ENCODE peak calls at places on chromosomes 2 and 18, in eight cellular contexts. Y is IMR-90, H is fibroblast of lung, X is thoracic aorta, G is cardiac muscle cell, Q is Panc1, W is right atrium auricular region, K is transverse colon. E is an unnamed sample.

GRCh38 chr2:54394392-54394791 is 61.7 kb upstream of the SPTBN1 start:
- DNase-seq in Y (no peak), H (no peak), X (no peak), G (no peak), Q (no peak), W (no peak), K (no peak), E (no peak)

GRCh38 chr2:108169982-108170625 is 69.7 kb upstream of the SULT1C3 start:
- DNase-seq in Y (peak), H (peak), X (no peak), G (peak), Q (no peak), W (no peak), K (no peak), E (no peak)

GRCh38 chr18:42041793-42042192 is 86.8 kb downstream of the PIK3C3 start:
- DNase-seq in Y (no peak), H (no peak), X (no peak), G (no peak), Q (no peak), W (no peak), K (no peak), E (no peak)

GRCh38 chr18:68660355-68661183 is 54.3 kb downstream of the TMX3 start:
- DNase-seq in Y (peak), H (peak), X (no peak), G (peak), Q (peak), W (no peak), K (no peak), E (no peak)

GRCh38 chr2:119476301-119477117 is 44.9 kb downstream of the TMEM37 start:
- DNase-seq in Y (peak), H (peak), X (no peak), G (peak), Q (peak), W (peak), K (peak), E (peak)

GRCh38 chr2:30412392-30413321 is 34.4 kb upstream of the LCLAT1 start:
- DNase-seq in Y (peak), H (peak), X (no peak), G (peak), Q (no peak), W (no peak), K (peak), E (no peak)

GRCh38 chr18:4586729-4587128 is 131.6 kb upstream of the DLGAP1 start:
- DNase-seq in Y (no peak), H (no peak), X (no peak), G (no peak), Q (no peak), W (no peak), K (no peak), E (no peak)

GRCh38 chr2:42057902-42058450 is 10.2 kb downstream of the PKDCC start:
- DNase-seq in Y (no peak), H (no peak), X (no peak), G (no peak), Q (no peak), W (no peak), K (no peak), E (no peak)

GRCh38 chr2:131034122-131035051 is 58.9 kb downstream of the FAM168B start:
- DNase-seq in Y (peak), H (peak), X (no peak), G (peak), Q (no peak), W (peak), K (no peak), E (no peak)

GRCh38 chr2:187001248-187001647 is 152.3 kb upstream of the ZSWIM2 start:
- DNase-seq in Y (no peak), H (no peak), X (no peak), G (no peak), Q (no peak), W (no peak), K (no peak), E (no peak)

GRCh38 chr18:13371689-13372404 is 153.3 kb downstream of the LDLRAD4 start:
- DNase-seq in Y (no peak), H (no peak), X (no peak), G (no peak), Q (no peak), W (peak), K (peak), E (no peak)

GRCh38 chr2:189179607-189179979 is at the start of gene COL5A2:
- DNase-seq in Y (peak), H (peak), X (peak), G (peak), Q (no peak), W (peak), K (peak), E (peak)

GRCh38 chr18:49953416-49953815 is 140.1 kb upstream of the ACAA2 start:
- DNase-seq in Y (no peak), H (no peak), X (no peak), G (no peak), Q (no peak), W (no peak), K (no peak), E (no peak)

GRCh38 chr2:220356076-220356475 is 728.6 kb downstream of the SLC4A3 start:
- DNase-seq in Y (peak), H (peak), X (no peak), G (no peak), Q (no peak), W (no peak), K (no peak), E (no peak)

GRCh38 chr2:60353406-60353800 is 200.1 kb downstream of the BCL11A start:
- DNase-seq in Y (no peak), H (no peak), X (no peak), G (no peak), Q (no peak), W (no peak), K (peak), E (no peak)

GRCh38 chr18:26089247-26090129 is 925 bp downstream of the SS18 start:
- DNase-seq in Y (peak), H (peak), X (no peak), G (peak), Q (no peak), W (no peak), K (no peak), E (peak)

DNA sequence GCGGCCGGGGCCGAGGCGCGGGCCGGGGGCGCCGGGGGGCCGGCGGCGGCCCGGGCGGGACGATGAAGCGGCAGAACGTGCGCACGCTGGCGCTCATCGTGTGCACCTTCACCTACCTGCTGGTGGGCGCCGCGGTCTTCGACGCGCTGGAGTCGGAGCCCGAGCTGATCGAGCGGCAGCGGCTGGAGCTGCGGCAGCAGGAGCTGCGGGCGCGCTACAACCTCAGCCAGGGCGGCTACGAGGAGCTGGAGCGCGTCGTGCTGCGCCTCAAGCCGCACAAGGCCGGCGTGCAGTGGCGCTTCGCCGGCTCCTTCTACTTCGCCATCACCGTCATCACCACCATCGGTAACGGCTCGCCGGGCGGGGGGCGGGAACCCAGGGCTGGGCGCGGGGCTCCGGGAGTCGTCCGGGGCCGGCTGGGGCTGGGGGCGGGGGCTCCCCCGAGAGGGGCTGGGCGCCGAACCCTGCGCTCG is 328 bp downstream of the KCNK3 start:
- DNase-seq in Y (peak), H (peak), X (no peak), G (peak), Q (no peak), W (no peak), K (no peak), E (no peak)
- TF ChIP-seq CTCF in Y (no peak), H (no peak), X (no peak), G (no peak), Q (no peak), W (no peak), K (no peak), E (no peak)

GRCh38 chr2:20062615-20063545 is 11.5 kb upstream of the LAPTM4A start:
- DNase-seq in Y (peak), H (peak), X (peak), G (peak), Q (no peak), W (no peak), K (no peak), E (peak)
- H3K27ac ChIP-seq in Y (peak), H (peak), X (peak), G (no peak), Q (no peak), W (peak), K (peak), E (peak)

GRCh38 chr18:77061291-77061945 is 71.2 kb downstream of the MBP start:
- DNase-seq in Y (peak), H (peak), X (no peak), G (no peak), Q (no peak), W (no peak), K (no peak), E (peak)

GRCh38 chr18:77065221-77065981 is 67.2 kb downstream of the MBP start:
- DNase-seq in Y (peak), H (peak), X (no peak), G (peak), Q (peak), W (peak), K (no peak), E (peak)

GRCh38 chr18:77062518-77063003 is 70.0 kb downstream of the MBP start:
- DNase-seq in Y (peak), H (peak), X (no peak), G (peak), Q (no peak), W (peak), K (no peak), E (peak)

GRCh38 chr18:77061946-77062517 is 70.6 kb downstream of the MBP start:
- DNase-seq in Y (no peak), H (no peak), X (no peak), G (no peak), Q (no peak), W (peak), K (no peak), E (no peak)

GRCh38 chr18:77063256-77063655 is 69.3 kb downstream of the MBP start:
- DNase-seq in Y (peak), H (peak), X (no peak), G (peak), Q (no peak), W (peak), K (peak), E (no peak)
- H3K4me3 ChIP-seq in Y (no peak), H (no peak), X (no peak), G (no peak), Q (no peak), W (no peak), K (no peak), E (no peak)

GRCh38 chr2:215736653-215737290 is 276.6 kb downstream of the MREG start:
- DNase-seq in Y (peak), H (peak), X (no peak), G (peak), Q (no peak), W (no peak), K (no peak), E (no peak)
- TF ChIP-seq CTCF in Y (peak), H (peak), X (no peak), G (peak), Q (peak), W (no peak), K (no peak), E (peak)

DNA sequence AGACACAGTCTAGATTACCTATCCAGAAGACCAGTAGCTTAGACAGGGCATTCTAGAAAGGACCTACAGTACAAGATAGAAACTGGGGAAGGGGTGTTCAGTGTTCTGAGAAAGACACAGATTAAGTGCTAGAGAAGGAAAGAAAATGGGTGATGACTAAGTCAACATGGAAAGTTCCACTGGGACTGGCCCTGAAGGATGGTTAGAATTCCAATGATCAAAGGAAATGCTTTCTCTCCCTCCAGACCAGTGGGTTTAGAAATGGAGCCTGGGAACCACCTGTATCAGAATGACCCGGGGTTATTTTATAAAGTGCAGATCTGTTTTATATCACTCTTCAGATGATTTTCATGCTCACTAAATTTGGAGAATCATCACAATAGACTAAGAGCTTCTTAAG is 5.8 kb upstream of the COLEC12 start:
- DNase-seq in Y (no peak), H (peak), X (no peak), G (no peak), Q (no peak), W (no peak), K (no peak), E (no peak)
- H3K27ac ChIP-seq in Y (no peak), H (no peak), X (no peak), G (no peak), Q (no peak), W (no peak), K (no peak), E (no peak)

DNA sequence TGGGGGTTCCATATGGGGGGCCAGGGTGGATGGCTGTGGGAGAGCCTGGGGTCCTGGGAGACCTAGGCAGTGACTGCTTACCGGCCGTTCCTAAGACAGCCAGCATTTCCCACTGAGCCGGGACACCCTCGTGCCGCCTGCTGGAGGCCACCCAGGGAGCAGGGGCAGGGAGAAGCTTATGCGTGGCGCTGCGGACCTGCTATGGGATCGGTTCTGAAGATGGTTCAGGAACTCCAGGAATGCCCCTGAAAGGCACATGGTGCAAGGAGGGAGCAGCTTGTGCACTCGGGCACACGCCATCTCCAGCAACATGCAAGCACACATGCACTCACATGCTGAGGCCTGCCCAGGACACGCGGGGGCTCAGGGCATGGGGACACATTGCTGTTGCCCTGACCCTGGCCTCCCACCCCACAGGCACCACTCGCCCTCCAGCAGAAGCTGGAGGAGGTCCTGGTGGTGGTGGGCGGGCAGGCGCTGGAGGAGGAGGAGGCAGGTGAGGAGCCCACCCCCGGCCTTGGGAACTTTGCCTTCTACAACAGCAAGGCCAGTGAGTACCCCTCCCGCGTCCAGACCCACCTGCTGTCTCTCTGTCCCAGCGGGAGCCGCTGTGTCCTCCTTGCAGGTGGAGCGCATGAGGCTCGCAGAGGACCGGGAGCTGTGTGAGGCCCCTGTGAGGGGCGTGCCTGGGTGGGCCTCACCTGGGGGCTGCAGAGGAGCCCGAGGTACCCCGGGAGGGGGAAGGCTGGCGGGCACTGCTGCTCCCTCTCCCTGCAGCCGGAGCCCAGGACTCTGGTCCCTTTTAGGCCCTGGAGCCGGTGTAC is 4.1 kb downstream of the KLHL30 start:
- DNase-seq in Y (no peak), H (no peak), X (no peak), G (no peak), Q (no peak), W (no peak), K (no peak), E (no peak)
- H3K4me3 ChIP-seq in Y (no peak), H (no peak), X (peak), G (no peak), Q (no peak), W (no peak), K (no peak), E (no peak)

GRCh38 chr2:132816234-132816633 is 146.2 kb upstream of the LYPD1 start:
- DNase-seq in Y (no peak), H (peak), X (no peak), G (no peak), Q (no peak), W (no peak), K (no peak), E (no peak)

GRCh38 chr2:132815522-132815921 is 145.5 kb upstream of the LYPD1 start:
- DNase-seq in Y (peak), H (peak), X (no peak), G (peak), Q (no peak), W (no peak), K (no peak), E (peak)

GRCh38 chr2:132814651-132815050 is 144.6 kb upstream of the LYPD1 start:
- DNase-seq in Y (no peak), H (no peak), X (no peak), G (peak), Q (no peak), W (no peak), K (no peak), E (no peak)

DNA sequence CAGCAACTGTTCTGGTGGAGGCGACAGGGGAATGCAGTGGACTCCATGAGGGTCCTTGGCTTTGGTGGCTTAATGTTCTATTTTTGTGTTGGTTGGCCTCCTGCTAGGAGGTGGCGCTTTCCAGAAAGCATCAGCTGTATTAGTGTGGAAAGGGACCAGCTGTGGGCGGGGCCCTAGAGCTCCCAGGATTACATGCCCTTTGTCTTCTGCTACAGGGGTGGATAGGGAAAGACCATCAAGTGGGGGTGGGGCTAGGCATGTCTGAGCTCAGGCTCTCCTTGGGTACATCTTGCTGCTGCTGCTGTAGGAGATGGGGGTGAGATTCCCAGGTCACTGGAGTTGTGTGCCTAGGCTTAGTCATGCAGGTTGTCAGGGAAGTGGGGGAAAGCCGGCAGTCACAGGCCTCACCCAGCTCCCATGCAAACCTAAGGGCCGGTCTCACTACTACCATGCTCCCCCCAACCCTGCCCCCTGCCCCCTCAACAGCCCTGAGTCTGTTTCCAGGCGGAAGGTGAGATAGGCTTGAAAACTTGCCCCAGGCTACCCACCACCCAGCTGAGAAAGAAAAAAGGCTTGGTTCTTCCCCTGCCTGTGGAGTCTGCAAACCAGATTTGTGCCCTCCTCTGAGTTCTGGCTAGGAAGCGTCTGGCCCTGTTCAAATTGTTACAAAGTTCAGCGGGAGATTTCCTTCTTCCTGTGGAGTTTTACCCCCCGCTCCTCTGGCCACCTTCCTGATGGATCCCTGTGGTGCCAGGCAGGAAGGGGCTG is 141.3 kb upstream of the LYPD1 start:
- DNase-seq in Y (no peak), H (no peak), X (no peak), G (no peak), Q (no peak), W (no peak), K (no peak), E (no peak)
- TF ChIP-seq CTCF in Y (no peak), H (no peak), X (no peak), G (no peak), Q (no peak), W (no peak), K (no peak), E (no peak)

E was measured in AG04450.